ENCODE peak calls at places on chromosome 14, in ten cellular contexts. W is GM13976, G is fibroblast of lung, S is epithelial cell of proximal tubule, F is type B pancreatic cell, T is AG09309, M is neural progenitor cell, L is nephron progenitor cell, H is adrenal gland, E is Calu3. V is an unnamed sample.

GRCh38 chr14:61456720-61457119 is 135.3 kb downstream of the PRKCH start:
- DNase-seq in W (peak), T (no peak), M (peak), L (peak), H (peak), E (peak), F (no peak), G (peak), S (no peak), V (peak)

GRCh38 chr14:95173518-95173917 is 16.2 kb upstream of the DICER1 start:
- DNase-seq in L (no peak), H (no peak), S (no peak), F (no peak), T (no peak), M (no peak), W (no peak), E (no peak), G (no peak), V (no peak)

GRCh38 chr14:94144765-94145164 is 15.4 kb upstream of the IFI27L2 start:
- DNase-seq in L (no peak), F (no peak), W (no peak), T (no peak), G (peak), S (no peak), E (no peak), M (peak), H (no peak), V (no peak)

GRCh38 chr14:60622920-60623263 is 26.4 kb downstream of the SIX1 start:
- DNase-seq in M (no peak), E (no peak), T (peak), G (peak), F (no peak), H (no peak), W (no peak), S (no peak), L (no peak), V (peak)

GRCh38 chr14:81517798-81518398 is 15.8 kb downstream of the SEL1L start:
- DNase-seq in G (peak), H (peak), T (no peak), L (no peak), S (no peak), E (no peak), F (no peak), W (no peak), M (no peak), V (peak)

GRCh38 chr14:51401756-51402155 is 161.7 kb downstream of the TMX1 start:
- DNase-seq in W (no peak), T (no peak), M (no peak), H (peak), E (no peak), G (no peak), F (no peak), L (no peak), S (no peak), V (peak)

GRCh38 chr14:106044949-106045596 is 518.7 kb downstream of the TMEM121 start:
- DNase-seq in G (no peak), M (no peak), W (peak), L (no peak), T (no peak), F (no peak), E (peak), H (no peak), S (no peak), V (peak)

GRCh38 chr14:96304956-96305355 is 48.9 kb downstream of the BDKRB1 start:
- DNase-seq in H (no peak), M (peak), G (no peak), E (peak), S (no peak), T (no peak), F (no peak), L (peak), W (no peak), V (no peak)

GRCh38 chr14:96637521-96637920 is 135.3 kb downstream of the PAPOLA start:
- DNase-seq in M (no peak), W (no peak), S (no peak), G (no peak), F (peak), H (peak), L (no peak), T (no peak), E (no peak), V (no peak)

GRCh38 chr14:79044894-79045624 is 874.9 kb downstream of the NRXN3 start:
- DNase-seq in T (peak), E (no peak), F (no peak), G (peak), H (peak), S (peak), W (no peak), L (peak), M (peak), V (peak)

GRCh38 chr14:62592877-62593276 is 452.4 kb downstream of the KCNH5 start:
- DNase-seq in T (no peak), W (no peak), L (no peak), E (peak), F (no peak), H (no peak), S (no peak), M (no peak), G (peak), V (peak)

GRCh38 chr14:65446159-65446558 is 33.6 kb downstream of the FUT8 start:
- DNase-seq in S (no peak), H (no peak), T (no peak), F (no peak), M (peak), E (no peak), W (no peak), L (no peak), G (peak), V (peak)

GRCh38 chr14:39230416-39230815 is 3.3 kb upstream of the MIA2 start:
- DNase-seq in E (no peak), F (no peak), W (no peak), L (no peak), G (peak), H (no peak), S (no peak), T (no peak), M (no peak), V (peak)

GRCh38 chr14:105251920-105252319 is 3.6 kb downstream of the BTBD6 start:
- DNase-seq in G (no peak), E (no peak), H (no peak), W (no peak), M (no peak), T (no peak), L (no peak), S (no peak), F (no peak), V (no peak)

DNA sequence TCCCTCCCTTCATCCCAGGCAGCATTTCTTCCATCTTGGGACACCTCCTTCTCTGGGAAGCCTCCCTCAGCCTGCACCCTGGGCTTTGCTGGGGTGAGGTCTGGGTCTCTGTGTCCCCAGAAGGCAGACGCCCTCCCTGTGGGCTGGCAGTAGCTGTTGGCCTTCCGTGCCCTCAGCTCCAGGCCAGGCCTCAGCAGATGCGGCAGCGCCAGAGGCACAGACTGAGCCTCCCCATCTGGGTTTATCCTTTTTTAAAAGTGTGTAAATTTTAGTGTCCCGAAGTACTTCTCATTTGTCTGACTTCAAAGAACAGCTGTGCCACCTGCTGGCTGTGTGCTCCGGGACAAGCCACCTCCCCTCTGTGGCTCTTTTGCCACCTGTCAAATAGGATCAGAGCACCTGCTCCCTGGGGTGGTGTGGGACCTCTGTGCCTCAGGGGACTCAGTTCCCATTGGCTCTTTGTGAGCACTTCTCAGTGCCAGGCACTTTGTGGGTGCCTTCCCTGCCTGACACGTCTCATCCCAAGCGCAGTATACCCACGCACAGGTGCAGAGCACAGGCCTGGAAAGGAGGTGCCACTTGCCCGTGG is 11.1 kb downstream of the EXOC3L4 start:
- DNase-seq in T (no peak), E (peak), H (no peak), L (no peak), W (peak), F (no peak), S (no peak), M (no peak), G (no peak), V (no peak)
- TF ChIP-seq CTCF in T (no peak), E (no peak), H (peak), L (no peak), W (peak), F (no peak), S (peak), M (no peak), G (no peak), V (no peak)

DNA sequence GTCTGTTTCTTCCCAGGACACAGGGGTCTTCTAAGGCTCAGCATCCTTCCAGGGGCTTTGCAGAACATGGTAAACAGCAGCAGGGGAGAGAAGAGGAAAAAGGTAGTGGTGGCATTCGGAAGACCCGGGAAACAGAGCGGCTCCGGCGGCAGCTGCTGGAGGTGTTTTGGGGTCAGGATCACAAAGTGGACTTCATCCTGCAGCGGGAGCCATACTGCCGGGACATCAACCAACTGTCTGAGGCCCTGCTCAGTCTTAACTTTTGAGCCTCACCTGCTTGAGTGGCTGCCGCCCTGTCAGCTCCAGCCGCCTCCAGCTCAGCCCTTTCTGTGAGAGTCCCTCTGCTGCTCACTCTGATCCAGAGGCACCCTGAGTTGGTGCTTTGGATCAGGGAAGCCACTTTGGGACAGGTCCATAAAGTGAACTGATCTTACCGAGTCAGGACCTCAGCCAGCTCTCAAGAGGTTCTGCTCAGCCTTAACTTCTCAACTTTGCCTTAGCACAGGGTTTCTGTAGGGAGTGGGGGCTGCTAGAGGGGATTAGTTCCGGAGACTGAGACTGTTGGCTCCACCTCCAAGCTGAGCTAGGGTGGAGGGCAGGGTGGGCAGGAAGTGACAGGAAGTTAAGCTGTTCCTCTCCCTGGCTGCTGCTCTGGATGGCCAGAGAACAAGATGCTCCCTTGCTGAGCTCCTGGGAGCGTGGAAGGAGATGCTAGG is 5.4 kb downstream of the SDR39U1 start:
- DNase-seq in W (peak), T (no peak), S (no peak), L (no peak), M (no peak), G (no peak), E (no peak), H (no peak), F (no peak), V (no peak)
- TF ChIP-seq CTCF in W (no peak), T (no peak), S (no peak), L (peak), M (no peak), G (no peak), E (peak), H (no peak), F (peak), V (no peak)

DNA sequence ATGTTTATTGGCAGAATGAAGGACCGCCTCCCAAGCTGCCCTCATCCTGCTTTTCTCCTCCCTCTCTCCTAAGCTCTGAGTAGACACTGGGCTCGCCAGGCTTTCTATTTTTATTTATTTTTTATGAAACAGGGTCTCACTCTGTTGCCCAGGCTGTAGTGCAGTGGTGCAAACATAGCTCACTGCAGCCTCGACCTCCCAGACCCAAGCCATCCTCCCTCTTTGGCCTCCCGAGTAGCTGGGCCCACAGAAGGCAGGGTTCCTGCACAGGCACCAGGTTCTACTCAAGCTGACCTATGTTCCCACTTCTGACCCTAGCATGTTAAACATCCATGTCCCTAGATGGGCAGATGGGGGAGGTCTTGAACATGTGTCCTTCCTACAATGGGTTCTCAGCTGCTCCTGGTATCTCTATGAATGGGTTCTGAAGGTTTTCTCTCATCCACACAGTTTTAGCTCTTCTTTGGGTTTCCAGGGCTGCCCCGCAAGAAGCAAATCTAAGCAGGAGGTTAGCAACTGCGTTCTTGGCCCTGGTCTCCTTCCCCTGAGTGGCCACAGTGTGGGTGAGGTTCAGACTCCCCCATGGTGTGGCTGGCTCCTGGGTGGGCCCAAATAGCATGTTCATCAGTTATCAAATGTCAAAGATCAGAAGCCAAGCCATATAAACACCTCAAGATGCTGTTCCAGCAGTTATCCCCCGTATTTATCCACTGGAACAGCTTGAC is 167.3 kb downstream of the ZFP36L1 start:
- DNase-seq in H (peak), F (peak), L (no peak), G (no peak), W (no peak), M (no peak), T (no peak), S (no peak), E (no peak), V (no peak)
- TF ChIP-seq CTCF in H (no peak), F (no peak), L (no peak), G (no peak), W (no peak), M (no peak), T (no peak), S (no peak), E (no peak), V (no peak)

GRCh38 chr14:73613046-73613383 is 698 bp downstream of the ACOT6 start:
- DNase-seq in F (no peak), H (no peak), S (no peak), T (no peak), E (no peak), G (peak), M (no peak), L (no peak), W (no peak), V (no peak)
- TF ChIP-seq CTCF in F (no peak), H (no peak), S (no peak), T (no peak), E (no peak), G (no peak), M (no peak), L (no peak), W (no peak), V (no peak)

GRCh38 chr14:100104006-100104352 is 38.8 kb downstream of the EVL start:
- DNase-seq in M (no peak), S (no peak), H (no peak), G (no peak), F (no peak), E (no peak), L (no peak), W (no peak), T (no peak), V (no peak)

GRCh38 chr14:100105357-100106169 is 40.3 kb downstream of the EVL start:
- DNase-seq in S (no peak), T (no peak), G (no peak), E (no peak), W (no peak), L (no peak), F (no peak), H (no peak), M (no peak), V (no peak)

GRCh38 chr14:100106260-100106659 is 41.0 kb downstream of the EVL start:
- DNase-seq in T (no peak), E (no peak), W (no peak), S (no peak), H (no peak), F (no peak), G (no peak), M (no peak), L (no peak), V (no peak)

GRCh38 chr14:100103261-100104005 is 38.2 kb downstream of the EVL start:
- DNase-seq in E (no peak), S (no peak), H (no peak), F (no peak), T (no peak), L (no peak), M (no peak), W (no peak), G (no peak), V (peak)

DNA sequence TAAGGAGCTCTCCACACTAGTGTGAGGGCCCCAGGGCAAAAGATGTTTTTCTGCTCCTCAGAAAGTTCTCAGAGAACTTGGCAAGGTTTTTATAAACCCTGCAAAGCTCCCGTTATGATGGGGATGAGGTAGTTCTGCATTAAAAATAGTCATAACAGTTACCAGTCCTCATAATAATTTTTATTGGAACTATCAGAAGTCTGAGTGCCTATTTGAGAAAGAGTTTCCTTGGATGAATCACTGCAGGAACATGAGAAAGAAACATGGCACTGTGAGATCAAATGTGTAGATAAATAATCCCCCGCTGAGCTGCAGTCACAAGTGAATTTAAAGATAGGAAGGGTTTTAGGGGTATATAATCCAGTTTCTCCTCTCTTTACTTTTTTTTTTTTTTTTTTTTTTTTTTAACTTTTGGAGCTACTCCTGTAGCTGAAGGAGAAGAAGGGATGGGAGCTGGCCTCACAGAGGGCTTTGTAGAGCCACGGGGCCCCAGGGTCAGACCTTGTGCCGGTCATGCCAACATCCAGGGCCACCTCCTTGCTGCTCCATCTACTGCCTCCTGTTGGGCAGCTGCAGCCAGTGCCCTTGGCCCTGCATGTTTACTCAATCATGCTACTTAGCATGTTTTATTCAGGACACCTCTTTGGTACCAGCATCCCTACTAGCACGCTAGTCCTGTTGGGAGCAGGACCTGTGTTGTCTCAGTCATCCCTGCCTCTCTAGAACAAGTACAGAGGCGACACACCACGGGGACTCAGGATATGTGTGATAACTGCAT is 39.5 kb downstream of the EVL start:
- DNase-seq in S (no peak), L (no peak), T (peak), G (peak), M (no peak), W (no peak), F (no peak), E (no peak), H (no peak), V (peak)
- TF ChIP-seq CTCF in S (peak), L (no peak), T (peak), G (no peak), M (peak), W (no peak), F (peak), E (no peak), H (no peak), V (no peak)

V was measured in fibroblast of mammary gland.